ENCODE peak calls at places on chromosome 16, in six cellular contexts. One of them, this sample, is unnamed.

GRCh38 chr16:3059723-3060242 is 5.7 kb upstream of the IL32 start:
- DNase-seq in A549: no peak
- DNase-seq in tibial artery: no peak
- DNase-seq in heart left ventricle: no peak
- DNase-seq in thyroid gland: no peak
- DNase-seq in CD4-positive, CD25-positive, alpha-beta regulatory T cell: no peak
- DNase-seq in this sample: no peak

GRCh38 chr16:30697264-30698138 is 1.5 kb upstream of the SRCAP start:
- DNase-seq in thyroid gland: no peak
- DNase-seq in tibial artery: no peak
- DNase-seq in heart left ventricle: no peak
- DNase-seq in A549: peak
- DNase-seq in CD4-positive, CD25-positive, alpha-beta regulatory T cell: no peak
- DNase-seq in this sample: peak

GRCh38 chr16:65534121-65534528 is 412.3 kb upstream of the CDH11 start:
- DNase-seq in heart left ventricle: no peak
- DNase-seq in A549: no peak
- DNase-seq in thyroid gland: no peak
- DNase-seq in tibial artery: no peak
- DNase-seq in CD4-positive, CD25-positive, alpha-beta regulatory T cell: no peak
- DNase-seq in this sample: no peak

GRCh38 chr16:49441366-49441780 is 67.8 kb downstream of the C16orf78 start:
- DNase-seq in tibial artery: peak
- DNase-seq in CD4-positive, CD25-positive, alpha-beta regulatory T cell: peak
- DNase-seq in thyroid gland: peak
- DNase-seq in heart left ventricle: peak
- DNase-seq in A549: no peak
- DNase-seq in this sample: no peak

GRCh38 chr16:30949655-30950515 is 1.0 kb downstream of the ORAI3 start:
- DNase-seq in A549: peak
- DNase-seq in CD4-positive, CD25-positive, alpha-beta regulatory T cell: no peak
- DNase-seq in tibial artery: peak
- DNase-seq in thyroid gland: peak
- DNase-seq in heart left ventricle: peak
- DNase-seq in this sample: peak

GRCh38 chr16:87152221-87152755 is 164.9 kb downstream of the C16orf95 start:
- DNase-seq in heart left ventricle: no peak
- DNase-seq in CD4-positive, CD25-positive, alpha-beta regulatory T cell: no peak
- DNase-seq in A549: no peak
- DNase-seq in tibial artery: no peak
- DNase-seq in thyroid gland: no peak
- DNase-seq in this sample: no peak

GRCh38 chr16:12096162-12096781 is 119.7 kb downstream of the SNX29 start:
- DNase-seq in heart left ventricle: no peak
- DNase-seq in CD4-positive, CD25-positive, alpha-beta regulatory T cell: no peak
- DNase-seq in A549: no peak
- DNase-seq in thyroid gland: no peak
- DNase-seq in tibial artery: no peak
- DNase-seq in this sample: no peak

GRCh38 chr16:27978876-27979275 is 84.6 kb downstream of the GSG1L start:
- DNase-seq in thyroid gland: no peak
- DNase-seq in heart left ventricle: no peak
- DNase-seq in A549: no peak
- DNase-seq in CD4-positive, CD25-positive, alpha-beta regulatory T cell: no peak
- DNase-seq in tibial artery: no peak
- DNase-seq in this sample: no peak

GRCh38 chr16:23948949-23949392 is 113.2 kb downstream of the PRKCB start:
- DNase-seq in tibial artery: no peak
- DNase-seq in heart left ventricle: no peak
- DNase-seq in thyroid gland: peak
- DNase-seq in CD4-positive, CD25-positive, alpha-beta regulatory T cell: peak
- DNase-seq in A549: no peak
- DNase-seq in this sample: no peak

GRCh38 chr16:72805486-72805885 is 242.4 kb downstream of the ZFHX3 start:
- DNase-seq in CD4-positive, CD25-positive, alpha-beta regulatory T cell: no peak
- DNase-seq in heart left ventricle: no peak
- DNase-seq in tibial artery: no peak
- DNase-seq in A549: no peak
- DNase-seq in thyroid gland: no peak
- DNase-seq in this sample: no peak

GRCh38 chr16:53893731-53894435 is 189.9 kb downstream of the FTO start:
- DNase-seq in CD4-positive, CD25-positive, alpha-beta regulatory T cell: no peak
- DNase-seq in tibial artery: no peak
- DNase-seq in thyroid gland: peak
- DNase-seq in A549: no peak
- DNase-seq in heart left ventricle: no peak
- DNase-seq in this sample: no peak

GRCh38 chr16:81189100-81189664 is 49.3 kb upstream of the BCO1 start:
- DNase-seq in A549: no peak
- DNase-seq in thyroid gland: peak
- DNase-seq in heart left ventricle: peak
- DNase-seq in tibial artery: peak
- DNase-seq in CD4-positive, CD25-positive, alpha-beta regulatory T cell: no peak
- DNase-seq in this sample: peak

GRCh38 chr16:2024026-2024425 is 2.7 kb upstream of the NHERF2 start:
- DNase-seq in A549: no peak
- DNase-seq in CD4-positive, CD25-positive, alpha-beta regulatory T cell: no peak
- DNase-seq in thyroid gland: no peak
- DNase-seq in heart left ventricle: no peak
- DNase-seq in tibial artery: no peak
- DNase-seq in this sample: no peak

GRCh38 chr16:19938536-19938935 is 53.9 kb upstream of the GPRC5B start:
- DNase-seq in CD4-positive, CD25-positive, alpha-beta regulatory T cell: no peak
- DNase-seq in thyroid gland: no peak
- DNase-seq in A549: no peak
- DNase-seq in heart left ventricle: no peak
- DNase-seq in tibial artery: no peak
- DNase-seq in this sample: no peak

GRCh38 chr16:23597003-23597756 is 1.1 kb upstream of the NDUFAB1 start:
- DNase-seq in A549: peak
- DNase-seq in tibial artery: no peak
- DNase-seq in CD4-positive, CD25-positive, alpha-beta regulatory T cell: no peak
- DNase-seq in heart left ventricle: no peak
- DNase-seq in thyroid gland: no peak
- DNase-seq in this sample: no peak

GRCh38 chr16:17105239-17105721 is 365.5 kb downstream of the XYLT1 start:
- DNase-seq in tibial artery: no peak
- DNase-seq in CD4-positive, CD25-positive, alpha-beta regulatory T cell: no peak
- DNase-seq in A549: no peak
- DNase-seq in heart left ventricle: no peak
- DNase-seq in thyroid gland: no peak
- DNase-seq in this sample: no peak

GRCh38 chr16:54242199-54242598 is 44.4 kb downstream of the IRX3 start:
- DNase-seq in heart left ventricle: no peak
- DNase-seq in tibial artery: no peak
- DNase-seq in CD4-positive, CD25-positive, alpha-beta regulatory T cell: no peak
- DNase-seq in thyroid gland: no peak
- DNase-seq in A549: no peak
- DNase-seq in this sample: no peak

GRCh38 chr16:58413359-58413758 is 21.1 kb downstream of the GINS3 start:
- DNase-seq in thyroid gland: no peak
- DNase-seq in CD4-positive, CD25-positive, alpha-beta regulatory T cell: no peak
- DNase-seq in tibial artery: no peak
- DNase-seq in A549: no peak
- DNase-seq in heart left ventricle: no peak
- DNase-seq in this sample: no peak

GRCh38 chr16:22324787-22325597 is 27.8 kb downstream of the POLR3E start:
- DNase-seq in tibial artery: no peak
- DNase-seq in thyroid gland: no peak
- DNase-seq in A549: no peak
- DNase-seq in heart left ventricle: no peak
- DNase-seq in CD4-positive, CD25-positive, alpha-beta regulatory T cell: no peak
- DNase-seq in this sample: no peak

GRCh38 chr16:29663020-29663828 is at the start of gene SPN:
- DNase-seq in heart left ventricle: no peak
- DNase-seq in CD4-positive, CD25-positive, alpha-beta regulatory T cell: peak
- DNase-seq in thyroid gland: no peak
- DNase-seq in tibial artery: no peak
- DNase-seq in A549: no peak
- DNase-seq in this sample: no peak

GRCh38 chr16:61579195-61579594 is 457.0 kb downstream of the CDH8 start:
- DNase-seq in heart left ventricle: no peak
- DNase-seq in A549: no peak
- DNase-seq in tibial artery: no peak
- DNase-seq in CD4-positive, CD25-positive, alpha-beta regulatory T cell: no peak
- DNase-seq in thyroid gland: no peak
- DNase-seq in this sample: no peak

GRCh38 chr16:75702247-75702646 is 986 bp upstream of the DUXB start:
- DNase-seq in heart left ventricle: no peak
- DNase-seq in CD4-positive, CD25-positive, alpha-beta regulatory T cell: no peak
- DNase-seq in A549: no peak
- DNase-seq in thyroid gland: no peak
- DNase-seq in tibial artery: no peak
- DNase-seq in this sample: no peak

GRCh38 chr16:16144416-16144815 is 78.9 kb downstream of the ABCC6 start:
- DNase-seq in heart left ventricle: no peak
- DNase-seq in A549: no peak
- DNase-seq in CD4-positive, CD25-positive, alpha-beta regulatory T cell: no peak
- DNase-seq in tibial artery: no peak
- DNase-seq in thyroid gland: no peak
- DNase-seq in this sample: no peak

GRCh38 chr16:67677712-67678111 is 11.1 kb downstream of the C16orf86 start:
- DNase-seq in heart left ventricle: no peak
- DNase-seq in thyroid gland: no peak
- DNase-seq in CD4-positive, CD25-positive, alpha-beta regulatory T cell: no peak
- DNase-seq in tibial artery: no peak
- DNase-seq in A549: no peak
- DNase-seq in this sample: no peak

GRCh38 chr16:73057369-73058210 is 9.7 kb upstream of the ZFHX3 start:
- DNase-seq in CD4-positive, CD25-positive, alpha-beta regulatory T cell: no peak
- DNase-seq in tibial artery: peak
- DNase-seq in heart left ventricle: peak
- DNase-seq in A549: no peak
- DNase-seq in thyroid gland: peak
- DNase-seq in this sample: no peak

GRCh38 chr16:84833142-84833495 is 13.3 kb downstream of the CRISPLD2 start:
- DNase-seq in A549: no peak
- DNase-seq in thyroid gland: no peak
- DNase-seq in heart left ventricle: no peak
- DNase-seq in tibial artery: no peak
- DNase-seq in CD4-positive, CD25-positive, alpha-beta regulatory T cell: no peak
- DNase-seq in this sample: no peak

GRCh38 chr16:84832488-84833141 is 12.8 kb downstream of the CRISPLD2 start:
- DNase-seq in CD4-positive, CD25-positive, alpha-beta regulatory T cell: no peak
- DNase-seq in A549: no peak
- DNase-seq in tibial artery: peak
- DNase-seq in heart left ventricle: peak
- DNase-seq in thyroid gland: peak
- DNase-seq in this sample: no peak

GRCh38 chr16:84834403-84834772 is 14.6 kb downstream of the CRISPLD2 start:
- DNase-seq in tibial artery: no peak
- DNase-seq in A549: no peak
- DNase-seq in heart left ventricle: no peak
- DNase-seq in thyroid gland: peak
- DNase-seq in CD4-positive, CD25-positive, alpha-beta regulatory T cell: no peak
- DNase-seq in this sample: no peak

GRCh38 chr16:84836234-84836647 is 16.5 kb downstream of the CRISPLD2 start:
- DNase-seq in tibial artery: peak
- DNase-seq in A549: no peak
- DNase-seq in CD4-positive, CD25-positive, alpha-beta regulatory T cell: no peak
- DNase-seq in heart left ventricle: peak
- DNase-seq in thyroid gland: peak
- DNase-seq in this sample: no peak

GRCh38 chr16:84833542-84834402 is 14.0 kb downstream of the CRISPLD2 start:
- DNase-seq in tibial artery: no peak
- DNase-seq in A549: no peak
- DNase-seq in CD4-positive, CD25-positive, alpha-beta regulatory T cell: no peak
- DNase-seq in thyroid gland: peak
- DNase-seq in heart left ventricle: no peak
- DNase-seq in this sample: no peak
- H3K27ac ChIP-seq in tibial artery: peak
- H3K27ac ChIP-seq in A549: no peak
- H3K27ac ChIP-seq in CD4-positive, CD25-positive, alpha-beta regulatory T cell: no peak
- H3K27ac ChIP-seq in thyroid gland: peak
- H3K27ac ChIP-seq in heart left ventricle: peak
- H3K27ac ChIP-seq in this sample: peak

DNA sequence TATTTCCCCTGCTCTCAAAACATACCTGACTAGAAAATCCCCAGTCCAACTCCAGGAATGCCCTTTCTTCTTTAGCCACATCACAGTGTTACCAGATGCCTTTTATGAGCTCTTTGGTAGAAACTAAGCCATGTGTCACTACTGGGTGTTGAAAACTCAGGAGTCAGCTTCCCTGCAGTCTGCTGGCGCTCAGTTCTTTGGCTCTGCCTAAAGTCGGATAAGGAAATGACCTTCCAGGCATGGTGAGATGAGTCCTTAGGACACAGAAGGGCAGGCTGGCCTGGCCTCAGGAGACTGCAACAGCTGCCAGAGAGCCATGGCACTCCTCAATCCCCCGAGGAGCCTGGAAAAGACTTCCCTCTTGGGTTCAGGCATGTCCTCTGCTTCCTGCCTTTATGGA is 89.1 kb downstream of the CDH13 start:
- DNase-seq in tibial artery: no peak
- DNase-seq in thyroid gland: no peak
- DNase-seq in heart left ventricle: peak
- DNase-seq in CD4-positive, CD25-positive, alpha-beta regulatory T cell: no peak
- DNase-seq in A549: no peak
- DNase-seq in this sample: no peak
- H3K27ac ChIP-seq in tibial artery: no peak
- H3K27ac ChIP-seq in thyroid gland: no peak
- H3K27ac ChIP-seq in heart left ventricle: peak
- H3K27ac ChIP-seq in CD4-positive, CD25-positive, alpha-beta regulatory T cell: no peak
- H3K27ac ChIP-seq in A549: no peak
- H3K27ac ChIP-seq in this sample: no peak

DNA sequence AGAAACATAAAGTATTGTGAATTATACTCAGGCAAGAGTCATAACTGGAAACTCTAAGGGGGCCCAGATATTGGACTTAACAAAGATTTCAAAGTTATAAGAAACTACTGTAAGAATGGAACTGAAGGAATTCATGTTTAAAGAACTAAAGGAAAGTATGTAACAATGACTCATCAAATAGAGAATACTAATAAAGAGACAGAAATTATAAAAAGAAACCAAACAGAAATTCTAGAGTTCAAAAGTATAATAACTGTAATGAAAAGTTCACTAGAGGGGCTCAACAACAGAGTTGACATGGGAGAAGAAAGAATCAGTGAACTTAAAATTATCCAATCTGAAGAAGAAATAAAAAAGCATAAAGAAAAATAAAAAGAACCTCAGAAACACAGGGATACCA is 55.4 kb downstream of the ADCY9 start:
- DNase-seq in CD4-positive, CD25-positive, alpha-beta regulatory T cell: no peak
- DNase-seq in A549: no peak
- DNase-seq in tibial artery: no peak
- DNase-seq in heart left ventricle: no peak
- DNase-seq in thyroid gland: no peak
- DNase-seq in this sample: no peak
- H3K27ac ChIP-seq in CD4-positive, CD25-positive, alpha-beta regulatory T cell: no peak
- H3K27ac ChIP-seq in A549: no peak
- H3K27ac ChIP-seq in tibial artery: no peak
- H3K27ac ChIP-seq in heart left ventricle: no peak
- H3K27ac ChIP-seq in thyroid gland: peak
- H3K27ac ChIP-seq in this sample: no peak

DNA sequence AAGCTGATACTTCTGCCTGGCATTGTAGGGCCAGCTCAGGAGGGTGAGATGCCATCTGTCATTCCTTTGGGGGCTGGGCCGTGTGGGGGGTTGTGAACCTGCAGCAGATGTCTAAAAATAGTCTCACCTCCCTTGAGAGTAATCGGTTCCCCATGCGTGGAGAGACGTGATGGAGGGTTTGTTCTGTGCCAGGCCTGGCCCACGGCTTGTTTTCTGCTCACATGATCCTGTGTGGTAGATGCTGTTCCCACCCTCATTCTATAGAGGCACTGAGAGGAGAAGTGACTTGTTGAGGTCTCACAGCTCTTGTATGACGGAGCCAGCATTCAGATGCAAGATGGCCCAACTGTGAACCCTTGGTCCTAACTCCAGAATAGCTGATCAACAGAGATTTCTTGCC is 4.6 kb downstream of the IRF8 start:
- DNase-seq in CD4-positive, CD25-positive, alpha-beta regulatory T cell: no peak
- DNase-seq in tibial artery: no peak
- DNase-seq in thyroid gland: peak
- DNase-seq in heart left ventricle: no peak
- DNase-seq in A549: no peak
- DNase-seq in this sample: no peak
- H3K27ac ChIP-seq in CD4-positive, CD25-positive, alpha-beta regulatory T cell: no peak
- H3K27ac ChIP-seq in tibial artery: no peak
- H3K27ac ChIP-seq in thyroid gland: no peak
- H3K27ac ChIP-seq in heart left ventricle: no peak
- H3K27ac ChIP-seq in A549: no peak
- H3K27ac ChIP-seq in this sample: no peak

This sample was measured in caudate nucleus.